ENCODE peak calls at places on chromosome 16, in four cellular contexts. P is AG09319, F is aorta, L is naive B cell. M is an unnamed sample.

GRCh38 chr16:87789437-87790277 is 23.9 kb upstream of the KLHDC4 start:
- DNase-seq in L (no peak), F (no peak), P (no peak), M (no peak)

GRCh38 chr16:79599837-79600635 is 501 bp downstream of the MAF start:
- DNase-seq in F (peak), P (no peak), L (peak), M (no peak)

GRCh38 chr16:80074329-80074728 is 466.5 kb upstream of the DYNLRB2 start:
- DNase-seq in F (no peak), P (no peak), L (no peak), M (no peak)

GRCh38 chr16:49492090-49492801 is 118.6 kb downstream of the C16orf78 start:
- DNase-seq in P (no peak), L (no peak), F (peak), M (peak)

GRCh38 chr16:3264137-3265036 is 8.0 kb upstream of the MEFV start:
- DNase-seq in L (peak), F (peak), P (peak), M (peak)

GRCh38 chr16:48540222-48540900 is 69.6 kb downstream of the N4BP1 start:
- DNase-seq in L (no peak), P (no peak), F (no peak), M (no peak)

GRCh38 chr16:81266680-81267095 is 28.2 kb downstream of the BCO1 start:
- DNase-seq in F (no peak), P (no peak), L (no peak), M (no peak)

GRCh38 chr16:49514391-49514980 is 140.9 kb downstream of the C16orf78 start:
- DNase-seq in L (no peak), F (peak), P (no peak), M (no peak)

GRCh38 chr16:16797239-16797638 is 418.3 kb downstream of the NPIPA7 start:
- DNase-seq in F (no peak), P (no peak), L (no peak), M (no peak)

GRCh38 chr16:18783430-18784341 is 6.4 kb downstream of the RPS15A start:
- DNase-seq in L (no peak), F (no peak), P (no peak), M (no peak)

GRCh38 chr16:1958715-1959268 is 546 bp upstream of the NDUFB10 start:
- DNase-seq in L (no peak), F (no peak), P (no peak), M (no peak)

GRCh38 chr16:878071-878784 is 77.7 kb upstream of the GNG13 start:
- DNase-seq in F (peak), P (no peak), L (no peak), M (no peak)

GRCh38 chr16:20942271-20942670 is 41.7 kb downstream of the LYRM1 start:
- DNase-seq in P (no peak), L (no peak), F (no peak), M (no peak)

GRCh38 chr16:13968835-13969234 is 48.9 kb downstream of the ERCC4 start:
- DNase-seq in L (no peak), P (no peak), F (no peak), M (no peak)

GRCh38 chr16:80670170-80670865 is 129.5 kb downstream of the DYNLRB2 start:
- DNase-seq in L (peak), F (no peak), P (no peak), M (no peak)

GRCh38 chr16:13390093-13390985 is 488.9 kb downstream of the SHISA9 start:
- DNase-seq in L (peak), P (no peak), F (no peak), M (no peak)

GRCh38 chr16:22787456-22788189 is 26.3 kb upstream of the HS3ST2 start:
- DNase-seq in P (peak), L (no peak), F (no peak), M (no peak)

GRCh38 chr16:15855704-15856003 is 1.2 kb downstream of the MYH11 start:
- DNase-seq in F (no peak), L (no peak), P (no peak), M (no peak)

M was measured in cardiac septum.